ENCODE peak calls at places on chromosomes 11 and 22, in five cellular contexts. H is right lobe of liver, E is tibial nerve, L is left ventricle myocardium inferior, K is upper lobe of right lung. D is an unnamed sample. For H3K4me1, the result is how much of the 10 kb centered on the place peaks cover.

GRCh38 chr11:69071086-69071800 is 22.5 kb downstream of the TPCN2 start:
- DNase-seq in H (no peak), E (no peak), L (no peak), K (no peak), D (no peak)

GRCh38 chr22:40334899-40335298 is 11.4 kb upstream of the ADSL start:
- DNase-seq in H (no peak), E (no peak), L (no peak), K (no peak), D (no peak)

GRCh38 chr22:19663286-19663815 is 51.0 kb upstream of the SEPTIN5 start:
- DNase-seq in H (peak), E (peak), L (peak), K (no peak), D (no peak)

GRCh38 chr11:58004664-58005063 is 19.0 kb upstream of the OR9Q1 start:
- DNase-seq in H (no peak), E (no peak), L (no peak), K (no peak), D (no peak)

GRCh38 chr11:111935331-111936044 is 1.7 kb upstream of the DIXDC1 start:
- DNase-seq in H (no peak), E (no peak), L (no peak), K (no peak), D (no peak)

GRCh38 chr11:4022669-4023068 is 71.9 kb upstream of the RRM1 start:
- DNase-seq in H (no peak), E (no peak), L (no peak), K (no peak), D (no peak)

GRCh38 chr11:765025-765801 is 12.1 kb downstream of the GATD1 start:
- DNase-seq in H (peak), E (no peak), L (peak), K (no peak), D (peak)

GRCh38 chr11:72591023-72591422 is 83.2 kb downstream of the PDE2A start:
- DNase-seq in H (no peak), E (no peak), L (no peak), K (no peak), D (no peak)

GRCh38 chr11:112963368-112963955 is 2.2 kb downstream of the NCAM1 start:
- DNase-seq in H (no peak), E (no peak), L (no peak), K (peak), D (no peak)

GRCh38 chr11:31810779-31811647 is at the start of gene PAX6:
- DNase-seq in H (no peak), E (no peak), L (no peak), K (no peak), D (peak)

GRCh38 chr22:49297871-49298721 is 529.6 kb downstream of the BRD1 start:
- DNase-seq in H (no peak), E (no peak), L (no peak), K (peak), D (no peak)

DNA sequence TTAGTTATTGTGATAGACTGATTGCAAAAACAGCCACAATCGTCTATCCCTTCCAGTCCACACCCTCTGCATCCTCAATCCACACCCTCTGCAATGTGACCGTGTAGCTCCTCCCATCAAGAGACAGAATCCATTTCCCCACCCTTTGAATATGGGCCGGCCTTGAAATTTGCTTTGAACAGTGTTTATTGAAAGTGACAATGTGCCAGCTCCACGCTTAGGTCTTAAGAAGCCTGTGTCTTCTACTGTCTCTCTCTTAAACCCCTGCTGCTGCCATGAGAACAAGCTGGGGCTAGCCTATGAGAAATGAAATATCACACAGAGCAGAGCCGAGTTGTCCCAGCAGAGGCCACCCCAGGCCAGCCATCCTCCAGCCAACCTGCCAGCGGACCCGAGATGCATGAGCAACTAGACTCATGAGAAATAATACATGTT is 22.3 kb upstream of the MICAL2 start:
- DNase-seq in H (no peak), E (no peak), L (peak), K (no peak), D (no peak)
- H3K4me1 ChIP-seq in H (under half), E (half or more), L (half or more), K (half or more), D (under half)

DNA sequence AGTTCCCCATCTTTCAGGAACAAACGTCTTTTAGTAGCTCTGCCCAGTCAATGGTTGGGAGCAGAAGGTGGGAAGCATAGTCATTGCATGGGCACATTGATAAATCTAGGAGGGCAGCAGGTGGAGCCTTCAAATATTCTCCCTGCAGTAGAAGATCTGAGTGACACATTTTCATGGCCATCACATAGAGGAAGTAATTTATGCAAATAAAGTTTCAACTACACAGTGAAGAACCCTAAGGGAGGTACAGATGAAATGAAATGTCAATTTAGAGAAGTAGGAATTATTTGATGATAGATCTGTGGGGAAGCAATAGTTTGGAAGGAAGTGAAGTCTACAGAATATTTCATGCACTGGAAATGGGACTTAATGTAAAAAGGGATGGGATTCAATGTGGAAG is 256.4 kb upstream of the LUZP2 start:
- DNase-seq in H (no peak), E (no peak), L (no peak), K (no peak), D (no peak)
- H3K4me1 ChIP-seq in H (under half), E (under half), L (under half), K (under half), D (under half)

DNA sequence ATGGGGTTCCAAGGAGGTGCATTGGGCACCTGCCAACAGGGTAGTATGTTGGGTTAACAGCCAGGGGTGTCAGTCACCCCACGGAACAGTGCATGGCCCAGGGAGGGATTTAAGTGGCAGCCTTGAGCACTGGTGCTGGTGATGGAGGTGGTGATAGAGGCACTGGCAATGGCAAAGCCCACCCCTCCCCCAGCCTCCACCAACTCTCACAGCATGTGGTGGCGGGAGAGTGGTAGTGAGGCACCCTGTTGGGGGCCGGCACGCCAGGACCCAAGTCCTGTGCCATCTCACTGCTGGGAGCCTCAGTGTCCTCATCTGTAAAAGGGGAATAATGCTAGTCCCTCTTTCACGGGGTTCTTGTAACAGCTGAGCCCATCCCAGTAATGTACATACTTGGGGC is 81.5 kb downstream of the MPPED1 start:
- DNase-seq in H (no peak), E (no peak), L (no peak), K (no peak), D (no peak)
- H3K4me1 ChIP-seq in H (under half), E (under half), L (under half), K (under half), D (under half)

GRCh38 chr11:102305352-102306047 is 11.8 kb upstream of the BIRC3 start:
- DNase-seq in H (no peak), E (no peak), L (no peak), K (no peak), D (no peak)
- H3K4me1 ChIP-seq in H (under half), E (under half), L (under half), K (under half), D (half or more)

DNA sequence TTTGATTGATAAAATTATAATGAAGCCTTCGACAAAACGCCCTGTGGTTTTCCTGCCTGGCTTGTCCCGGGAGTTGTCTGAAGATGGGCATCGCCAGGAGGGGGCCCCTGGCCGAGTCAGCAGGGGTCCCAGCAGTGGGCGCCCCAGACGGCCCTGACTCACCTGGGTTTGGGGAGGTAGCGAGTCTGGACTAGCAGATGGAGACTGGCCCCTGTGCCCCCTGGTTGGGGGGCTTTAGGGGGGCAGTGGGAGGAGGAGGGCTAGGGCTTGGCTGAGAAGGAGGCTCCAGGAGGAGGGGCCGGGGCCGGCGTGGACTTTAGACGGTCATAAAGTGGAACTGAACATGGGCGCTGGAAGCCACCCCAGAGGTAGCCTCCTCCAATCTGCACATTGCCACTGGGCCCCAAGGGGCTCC is 410 bp upstream of the LIF start:
- DNase-seq in H (no peak), E (no peak), L (no peak), K (no peak), D (no peak)
- H3K4me1 ChIP-seq in H (under half), E (half or more), L (under half), K (under half), D (under half)

GRCh38 chr11:71486320-71486719 is 33.3 kb downstream of the NADSYN1 start:
- DNase-seq in H (no peak), E (no peak), L (no peak), K (no peak), D (no peak)

GRCh38 chr11:71483689-71484088 is 30.7 kb downstream of the NADSYN1 start:
- DNase-seq in H (no peak), E (no peak), L (no peak), K (no peak), D (no peak)

GRCh38 chr11:71484248-71485062 is 31.5 kb downstream of the NADSYN1 start:
- DNase-seq in H (no peak), E (no peak), L (no peak), K (peak), D (no peak)

GRCh38 chr11:71485466-71485865 is 32.5 kb downstream of the NADSYN1 start:
- DNase-seq in H (no peak), E (no peak), L (no peak), K (peak), D (no peak)

GRCh38 chr11:71485063-71485399 is 32.0 kb downstream of the NADSYN1 start:
- DNase-seq in H (no peak), E (no peak), L (no peak), K (no peak), D (no peak)
- H3K4me1 ChIP-seq in H (under half), E (under half), L (under half), K (under half), D (under half)

DNA sequence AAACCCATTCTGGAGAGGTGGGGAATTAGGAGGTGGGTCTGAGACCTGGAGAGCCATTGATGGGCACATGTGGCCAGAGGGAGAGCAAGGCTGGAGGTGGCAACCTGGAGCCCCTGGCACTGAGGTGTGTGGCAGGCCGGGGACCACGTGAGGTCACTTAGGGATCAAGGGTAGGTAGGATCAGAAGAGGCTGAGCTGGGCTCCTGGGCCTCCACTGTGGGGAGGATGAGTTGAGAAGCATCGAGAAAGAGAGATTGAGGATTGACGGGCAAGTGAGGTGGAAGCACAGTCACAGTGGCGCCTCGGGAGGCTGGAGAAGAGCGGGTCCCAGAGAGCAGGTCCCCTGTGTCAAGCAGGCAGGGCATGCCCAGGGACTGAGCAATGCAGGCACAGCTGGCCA is 4.1 kb downstream of the GNAZ start:
- DNase-seq in H (no peak), E (no peak), L (peak), K (peak), D (no peak)
- H3K4me1 ChIP-seq in H (under half), E (under half), L (under half), K (under half), D (under half)

D was measured in effector memory CD4-positive, alpha-beta T cell.